ENCODE peak calls at places on chromosomes 4 and X, in eight cellular contexts. Q is suprapubic skin, N is ovary, B is body of pancreas, G is breast epithelium, K is sigmoid colon, H is heart left ventricle, Y is stomach. P is an unnamed sample.

GRCh38 chrX:16559206-16559619 is 90.7 kb upstream of the S100G start:
- DNase-seq in Q (no peak), N (no peak), B (no peak), G (no peak), K (no peak), H (no peak), Y (no peak), P (no peak)

GRCh38 chr4:13612569-13612968 is 15.0 kb downstream of the BOD1L1 start:
- DNase-seq in Q (no peak), N (no peak), B (no peak), G (no peak), K (no peak), H (no peak), Y (no peak), P (no peak)

GRCh38 chrX:118216488-118216887 is 99.9 kb upstream of the KLHL13 start:
- DNase-seq in Q (no peak), N (no peak), B (peak), G (no peak), K (no peak), H (no peak), Y (peak), P (no peak)

GRCh38 chr4:157978680-157979361 is 194.0 kb downstream of the GASK1B start:
- DNase-seq in Q (peak), N (peak), B (peak), G (no peak), K (no peak), H (peak), Y (peak), P (no peak)

GRCh38 chr4:61152433-61152832 is 47.7 kb upstream of the ADGRL3 start:
- DNase-seq in Q (no peak), N (no peak), B (no peak), G (no peak), K (no peak), H (no peak), Y (no peak), P (no peak)

GRCh38 chrX:3699841-3700381 is 13.5 kb downstream of the PRKX start:
- DNase-seq in Q (no peak), N (no peak), B (no peak), G (no peak), K (peak), H (no peak), Y (no peak), P (no peak)

GRCh38 chrX:32933548-32933947 is 277.8 kb downstream of the DMD start:
- DNase-seq in Q (no peak), N (no peak), B (no peak), G (no peak), K (no peak), H (no peak), Y (no peak), P (no peak)

GRCh38 chr4:8732092-8732491 is 139.5 kb downstream of the CPZ start:
- DNase-seq in Q (peak), N (no peak), B (no peak), G (peak), K (no peak), H (no peak), Y (peak), P (peak)

GRCh38 chr4:77015390-77015789 is 60.4 kb downstream of the CCNI start:
- DNase-seq in Q (no peak), N (no peak), B (no peak), G (no peak), K (no peak), H (no peak), Y (no peak), P (no peak)

GRCh38 chrX:48045410-48046311 is 25.8 kb downstream of the ZNF630 start:
- DNase-seq in Q (no peak), N (peak), B (no peak), G (no peak), K (no peak), H (peak), Y (no peak), P (no peak)

GRCh38 chrX:2492536-2493218 is 8.1 kb downstream of the DHRSX start:
- DNase-seq in Q (no peak), N (no peak), B (no peak), G (no peak), K (peak), H (no peak), Y (no peak), P (no peak)

GRCh38 chr4:188408244-188409067 is 269.2 kb downstream of the TRIML1 start:
- DNase-seq in Q (no peak), N (no peak), B (no peak), G (no peak), K (no peak), H (no peak), Y (no peak), P (no peak)

GRCh38 chr4:111283066-111283677 is 660.3 kb upstream of the PITX2 start:
- DNase-seq in Q (peak), N (no peak), B (peak), G (peak), K (peak), H (peak), Y (peak), P (no peak)

GRCh38 chr4:98919996-98920395 is 8.9 kb downstream of the EIF4E start:
- DNase-seq in Q (no peak), N (no peak), B (no peak), G (no peak), K (no peak), H (no peak), Y (no peak), P (no peak)

GRCh38 chr4:135177323-135177722 is 975.7 kb upstream of the PABPC4L start:
- DNase-seq in Q (no peak), N (no peak), B (no peak), G (no peak), K (no peak), H (no peak), Y (no peak), P (no peak)

DNA sequence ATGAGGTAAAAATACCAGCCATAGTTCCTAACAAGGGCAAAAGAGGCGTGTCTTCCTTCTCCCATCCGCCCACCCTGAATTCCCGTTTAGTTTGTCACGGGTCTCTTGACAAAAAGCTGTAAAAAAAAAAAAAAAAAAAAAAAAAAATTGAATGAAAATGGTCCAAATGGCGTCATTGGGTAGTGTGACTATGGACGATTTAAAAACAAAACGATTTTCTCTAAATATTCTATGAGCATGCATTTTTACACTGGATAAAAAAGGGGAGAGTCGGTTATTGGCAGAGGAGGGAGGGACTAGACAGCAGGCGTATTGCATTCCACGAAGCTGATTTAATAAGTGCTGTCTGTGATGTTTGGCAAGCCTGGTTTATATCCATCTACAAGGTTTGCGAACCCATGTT is at the start of gene FAM133A:
- DNase-seq in Q (no peak), N (no peak), B (no peak), G (no peak), K (no peak), H (no peak), Y (no peak), P (no peak)
- H3K4me3 ChIP-seq in Q (peak), N (peak), B (peak), G (peak), K (peak), H (peak), Y (peak), P (peak)

DNA sequence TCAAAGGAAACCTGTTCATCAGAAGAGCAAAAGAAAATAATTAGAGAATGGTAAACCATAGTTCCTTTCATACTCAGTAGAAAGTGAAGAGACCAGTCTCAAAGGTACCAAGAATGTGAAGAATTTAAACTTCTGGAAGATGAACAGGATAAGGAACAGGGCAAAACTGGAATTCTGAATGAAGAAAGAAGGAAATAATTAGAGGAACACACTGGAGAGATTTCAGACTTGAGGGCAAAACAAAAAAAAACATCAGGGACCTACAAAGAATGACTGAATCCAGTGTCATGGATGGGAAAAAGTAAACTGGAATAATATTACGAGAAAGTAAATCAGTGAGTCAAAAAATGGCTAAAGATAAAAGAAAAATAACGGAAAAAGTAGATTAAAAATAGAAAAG is 245.6 kb upstream of the NEIL3 start:
- DNase-seq in Q (no peak), N (no peak), B (no peak), G (no peak), K (no peak), H (no peak), Y (no peak), P (no peak)
- TF ChIP-seq POLR2A in Q (no peak), N (no peak), B (no peak), G (no peak), K (no peak), H (no peak), Y (no peak), P (no peak)

GRCh38 chr4:20317424-20317985 is 65.8 kb downstream of the SLIT2 start:
- DNase-seq in Q (no peak), N (no peak), B (no peak), G (no peak), K (no peak), H (no peak), Y (no peak), P (no peak)

GRCh38 chr4:20318011-20318898 is 66.5 kb downstream of the SLIT2 start:
- DNase-seq in Q (no peak), N (no peak), B (no peak), G (no peak), K (no peak), H (no peak), Y (no peak), P (no peak)

GRCh38 chr4:20318899-20319291 is 67.2 kb downstream of the SLIT2 start:
- DNase-seq in Q (no peak), N (no peak), B (no peak), G (no peak), K (no peak), H (no peak), Y (no peak), P (no peak)

GRCh38 chr4:20311863-20312262 is 60.2 kb downstream of the SLIT2 start:
- DNase-seq in Q (no peak), N (no peak), B (no peak), G (no peak), K (no peak), H (no peak), Y (no peak), P (no peak)

DNA sequence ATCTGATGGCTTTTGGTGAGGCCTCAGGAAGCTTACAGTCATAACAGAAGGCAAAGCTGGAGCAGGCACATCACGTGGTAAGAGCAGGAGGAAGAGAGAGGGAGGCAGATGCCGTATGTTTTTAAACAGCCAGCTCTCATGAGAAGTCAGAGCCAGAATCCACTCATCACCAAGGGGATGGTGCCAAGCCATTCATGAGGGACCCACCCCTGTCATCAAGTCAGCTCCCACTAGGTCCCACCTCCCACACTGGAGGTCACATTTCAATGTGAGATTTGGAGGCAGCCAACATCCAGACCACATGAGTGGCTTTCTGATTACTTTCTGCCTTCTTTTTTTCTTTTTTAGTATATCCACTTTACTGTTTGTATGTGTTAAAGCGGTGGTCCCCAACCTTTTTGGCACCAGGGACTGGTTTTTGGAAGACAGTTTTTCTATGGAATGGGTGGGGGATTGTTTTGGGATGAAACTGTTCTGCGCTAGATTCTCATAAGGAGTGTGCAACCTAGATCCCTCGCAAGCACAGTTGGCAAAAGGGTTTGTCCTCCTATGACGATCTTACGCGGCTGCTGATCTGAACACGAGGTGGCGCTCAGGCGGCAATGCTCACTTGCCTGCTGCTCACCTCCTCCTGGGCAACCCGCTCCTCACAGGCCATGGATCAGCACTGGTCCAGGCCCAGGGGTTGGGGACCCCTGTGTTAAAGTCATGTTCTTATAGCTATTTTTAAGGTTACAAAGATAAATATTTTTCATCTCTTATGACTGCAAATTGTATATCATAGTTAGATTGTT is 61.7 kb downstream of the SLIT2 start:
- DNase-seq in Q (no peak), N (no peak), B (peak), G (no peak), K (no peak), H (no peak), Y (no peak), P (no peak)
- TF ChIP-seq CTCF in Q (no peak), N (no peak), B (no peak), G (no peak), K (no peak), H (no peak), Y (no peak), P (no peak)

GRCh38 chrX:74422029-74422352 is 698 bp downstream of the SLC16A2 start:
- DNase-seq in Q (no peak), N (peak), B (no peak), G (no peak), K (no peak), H (no peak), Y (no peak), P (no peak)
- H3K4me3 ChIP-seq in Q (peak), N (peak), B (peak), G (peak), K (peak), H (peak), Y (peak), P (peak)

GRCh38 chrX:67922950-67923349 is 379.1 kb downstream of the AR start:
- DNase-seq in Q (no peak), N (no peak), B (no peak), G (no peak), K (no peak), H (no peak), Y (no peak), P (no peak)

DNA sequence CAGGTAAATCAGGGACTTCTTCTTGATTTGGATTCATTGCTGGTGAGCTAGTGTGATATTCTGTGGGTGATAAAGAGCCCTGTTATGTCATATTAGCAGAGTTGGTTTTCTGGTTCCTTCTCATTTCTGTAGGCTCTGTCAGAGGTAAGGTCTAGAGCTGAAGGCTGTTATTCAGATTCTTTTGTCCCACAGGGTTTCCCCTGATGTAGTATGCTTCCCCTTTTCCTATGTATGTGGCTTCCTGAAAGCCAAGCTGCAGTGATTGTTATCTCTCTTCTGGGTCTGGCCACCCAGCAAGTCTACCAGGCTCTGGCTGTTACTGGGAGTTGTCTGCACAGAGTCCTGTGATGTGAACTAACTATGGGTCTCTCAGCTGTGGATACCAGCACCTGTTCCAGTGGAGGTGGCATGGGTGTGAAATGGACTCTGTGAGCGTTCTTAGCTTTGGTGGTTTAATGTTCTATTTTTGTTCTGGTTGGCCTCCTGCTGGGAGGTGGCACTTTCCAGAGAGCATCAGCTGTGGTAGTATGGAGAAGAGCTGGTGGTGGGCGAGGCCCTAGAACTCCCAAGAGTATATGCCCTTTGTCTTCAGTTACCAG is 373.7 kb downstream of the AR start:
- DNase-seq in Q (no peak), N (no peak), B (no peak), G (no peak), K (no peak), H (no peak), Y (no peak), P (no peak)
- TF ChIP-seq POLR2A in Q (no peak), N (no peak), B (no peak), G (no peak), K (no peak), H (no peak), Y (no peak), P (no peak)

GRCh38 chrX:12878536-12878935 is 11.7 kb downstream of the TLR7 start:
- DNase-seq in Q (no peak), N (no peak), B (no peak), G (no peak), K (no peak), H (no peak), Y (no peak), P (no peak)

GRCh38 chrX:12871181-12871580 is 4.3 kb downstream of the TLR7 start:
- DNase-seq in Q (no peak), N (no peak), B (no peak), G (no peak), K (no peak), H (no peak), Y (no peak), P (no peak)

GRCh38 chrX:12877386-12877785 is 10.5 kb downstream of the TLR7 start:
- DNase-seq in Q (no peak), N (no peak), B (no peak), G (no peak), K (no peak), H (no peak), Y (no peak), P (no peak)

GRCh38 chrX:12872741-12873140 is 5.9 kb downstream of the TLR7 start:
- DNase-seq in Q (no peak), N (no peak), B (no peak), G (no peak), K (no peak), H (no peak), Y (no peak), P (no peak)

DNA sequence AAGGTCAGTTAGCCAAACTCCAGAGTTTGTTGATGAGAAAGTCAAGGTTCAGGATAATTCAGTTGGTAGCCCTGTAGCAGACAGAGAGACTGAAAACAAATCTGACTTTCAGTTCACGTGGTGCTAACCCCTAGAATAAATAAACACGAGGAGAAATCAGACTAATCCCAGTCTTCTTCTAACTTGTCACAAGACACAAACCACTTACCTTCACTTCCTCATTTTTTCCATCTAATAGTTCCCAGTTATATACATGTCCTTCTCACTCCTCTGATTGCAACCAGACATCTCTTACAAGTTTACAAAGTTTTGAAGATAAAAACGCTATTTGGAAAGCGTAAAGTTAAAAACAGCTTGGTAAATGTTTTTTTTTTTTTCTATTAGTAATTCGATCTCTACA is 7.7 kb downstream of the TLR7 start:
- DNase-seq in Q (no peak), N (no peak), B (no peak), G (no peak), K (no peak), H (no peak), Y (no peak), P (no peak)
- TF ChIP-seq CTCF in Q (no peak), N (no peak), B (no peak), G (no peak), K (no peak), H (no peak), Y (no peak), P (no peak)

DNA sequence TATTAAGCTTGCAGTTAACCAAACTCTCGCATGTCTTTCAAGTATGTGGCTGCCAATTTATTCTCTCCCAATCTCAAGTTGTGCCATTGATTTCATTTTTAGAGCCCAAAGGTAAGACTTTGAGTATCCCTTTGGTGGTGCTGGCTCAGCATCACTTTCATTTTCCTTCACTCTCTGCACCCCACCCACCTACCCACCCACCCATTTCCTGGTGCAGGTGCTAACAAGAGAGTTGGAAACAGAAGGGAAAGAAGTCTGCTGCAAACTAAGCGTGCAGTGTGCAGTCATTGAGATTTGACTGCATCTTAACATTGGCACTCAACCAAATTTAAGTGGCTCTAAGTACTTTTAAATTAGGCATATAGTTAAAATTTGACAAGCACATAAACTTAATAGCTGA is 184.4 kb downstream of the KDR start:
- DNase-seq in Q (no peak), N (no peak), B (no peak), G (no peak), K (no peak), H (no peak), Y (no peak), P (no peak)
- H3K4me3 ChIP-seq in Q (no peak), N (no peak), B (no peak), G (no peak), K (no peak), H (no peak), Y (no peak), P (no peak)

P was measured in esophagus muscularis mucosa.